ENCODE peak calls at places on chromosomes 5 and 9, in seven cellular contexts. H, P, D, K, Z, F and Q are unnamed samples.

GRCh38 chr5:172941067-172941516 is 18.1 kb upstream of the RPL26L1 start:
- DNase-seq in H (no peak), P (no peak), D (no peak), K (no peak), Z (no peak), F (no peak), Q (no peak)

GRCh38 chr5:104951829-104952228 is 1389.2 kb upstream of the NUDT12 start:
- DNase-seq in H (no peak), P (no peak), D (no peak), K (peak; percentile 77), Z (no peak), F (no peak), Q (no peak)

GRCh38 chr5:54415147-54415546 is 40.4 kb upstream of the HSPB3 start:
- DNase-seq in H (no peak), P (no peak), D (no peak), K (no peak), Z (no peak), F (peak; percentile 37), Q (no peak)

GRCh38 chr9:70159630-70160029 is 99.1 kb upstream of the SMC5 start:
- DNase-seq in H (no peak), P (no peak), D (no peak), K (no peak), Z (no peak), F (peak; percentile 15), Q (no peak)

GRCh38 chr5:60066502-60066901 is 173.0 kb upstream of the PDE4D start:
- DNase-seq in H (peak; percentile 1), P (no peak), D (no peak), K (no peak), Z (no peak), F (no peak), Q (no peak)

GRCh38 chr5:38650540-38651275 is 94.3 kb upstream of the LIFR start:
- DNase-seq in H (peak; percentile 32), P (no peak), D (peak; percentile 27), K (no peak), Z (no peak), F (peak; percentile 46), Q (no peak)

GRCh38 chr5:93107141-93107540 is 473.9 kb downstream of the NR2F1-AS1 start:
- DNase-seq in H (no peak), P (no peak), D (no peak), K (peak; percentile 41), Z (no peak), F (no peak), Q (no peak)

GRCh38 chr5:100634937-100635336 is 99.8 kb downstream of the FAM174A start:
- DNase-seq in H (no peak), P (no peak), D (no peak), K (no peak), Z (no peak), F (peak; percentile 43), Q (no peak)

GRCh38 chr5:67301285-67301904 is 104.8 kb upstream of the CD180 start:
- DNase-seq in H (peak; percentile 97), P (peak; percentile 55), D (peak; percentile 8), K (no peak), Z (peak; percentile 77), F (peak; percentile 91), Q (no peak)

GRCh38 chr5:77358566-77359205 is 133.4 kb downstream of the WDR41 start:
- DNase-seq in H (peak; percentile 46), P (no peak), D (no peak), K (no peak), Z (no peak), F (peak; percentile 37), Q (no peak)

GRCh38 chr5:1182633-1183423 is 18.6 kb upstream of the SLC6A19 start:
- DNase-seq in H (no peak), P (no peak), D (no peak), K (peak; percentile 13), Z (peak; percentile 83), F (no peak), Q (no peak)

GRCh38 chr9:27248702-27249101 is 48.2 kb downstream of the EQTN start:
- DNase-seq in H (no peak), P (no peak), D (no peak), K (no peak), Z (no peak), F (no peak), Q (no peak)

GRCh38 chr5:181176258-181176952 is 28.6 kb downstream of the TRIM7 start:
- DNase-seq in H (no peak), P (no peak), D (no peak), K (no peak), Z (no peak), F (no peak), Q (no peak)

GRCh38 chr5:3883014-3883413 is 287.4 kb downstream of the IRX1 start:
- DNase-seq in H (no peak), P (no peak), D (no peak), K (no peak), Z (no peak), F (no peak), Q (no peak)

GRCh38 chr5:122656107-122656506 is 118.8 kb upstream of the SNX2 start:
- DNase-seq in H (no peak), P (no peak), D (no peak), K (no peak), Z (no peak), F (no peak), Q (no peak)

GRCh38 chr9:83066771-83067170 is 3.8 kb upstream of the RASEF start:
- DNase-seq in H (no peak), P (no peak), D (no peak), K (no peak), Z (no peak), F (peak; percentile 86), Q (no peak)

GRCh38 chr5:14415516-14416074 is 166.0 kb upstream of the OTULINL start:
- DNase-seq in H (no peak), P (no peak), D (no peak), K (no peak), Z (no peak), F (no peak), Q (no peak)

GRCh38 chr5:79962580-79963222 is 28.4 kb downstream of the MTX3 start:
- DNase-seq in H (no peak), P (no peak), D (peak; percentile 7), K (no peak), Z (no peak), F (peak; percentile 49), Q (no peak)

GRCh38 chr5:179907570-179908324 is at the start of gene TBC1D9B:
- DNase-seq in H (peak; percentile 76), P (peak; percentile 67), D (peak; percentile 69), K (peak; percentile 70), Z (peak; percentile 73), F (peak; percentile 70), Q (peak; percentile 36)

GRCh38 chr5:57695179-57695578 is 212.6 kb upstream of the ACTBL2 start:
- DNase-seq in H (no peak), P (no peak), D (peak; percentile 23), K (no peak), Z (no peak), F (peak; percentile 51), Q (no peak)

GRCh38 chr5:100904259-100904822 is 1.3 kb upstream of the ST8SIA4 start:
- DNase-seq in H (no peak), P (peak; percentile 32), D (no peak), K (no peak), Z (peak; percentile 71), F (no peak), Q (no peak)

GRCh38 chr5:56415356-56415765 is 182.2 kb upstream of the ANKRD55 start:
- DNase-seq in H (peak; percentile 76), P (peak; percentile 64), D (peak; percentile 32), K (no peak), Z (peak; percentile 89), F (peak; percentile 61), Q (no peak)

GRCh38 chr9:101727621-101728524 is 10.6 kb downstream of the GRIN3A start:
- DNase-seq in H (peak; percentile 19), P (no peak), D (no peak), K (no peak), Z (peak; percentile 65), F (peak; percentile 44), Q (no peak)

DNA sequence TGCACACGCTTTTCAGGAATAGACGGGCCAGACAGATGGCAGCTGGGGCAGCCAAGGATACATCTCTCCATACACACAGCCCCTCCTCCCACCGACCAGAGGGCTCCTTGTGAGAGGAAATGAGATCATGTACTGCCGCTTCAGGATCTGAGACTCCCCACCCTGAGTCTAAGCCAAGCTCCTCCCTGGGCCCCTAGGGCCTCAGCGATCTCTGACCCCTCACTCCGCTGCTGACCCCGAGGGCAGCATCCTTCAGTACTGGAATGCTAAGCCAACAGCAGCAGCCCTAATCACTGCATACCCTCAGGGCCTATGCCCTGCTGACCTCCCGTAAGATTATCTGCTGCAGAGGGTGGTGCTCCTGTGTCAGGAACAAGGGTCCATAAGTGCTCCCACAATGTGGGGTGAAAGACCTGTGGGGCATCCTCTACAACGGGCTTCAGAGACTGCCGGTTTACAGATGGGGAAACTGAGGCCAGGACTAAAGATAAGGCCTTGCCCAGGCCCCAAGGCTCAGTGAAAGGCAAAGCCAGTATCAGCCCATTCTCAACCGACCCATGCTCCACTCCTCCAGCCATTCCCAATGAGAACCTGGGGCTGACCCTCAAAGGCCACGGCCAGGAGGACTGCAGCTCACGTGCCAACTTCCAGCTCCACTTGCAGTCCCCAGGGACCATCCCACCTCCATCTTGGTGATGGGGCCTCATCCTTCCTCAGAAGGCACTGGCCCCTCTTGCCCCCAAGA is 37.5 kb downstream of the BICD2 start:
- DNase-seq in H (peak; percentile 59), P (no peak), D (no peak), K (no peak), Z (peak; percentile 46), F (no peak), Q (no peak)
- H3K4me3 ChIP-seq in H (no peak overlapping the region), P (no peak overlapping the region), D (no peak overlapping the region), K (no peak overlapping the region), Z (no peak overlapping the region), F (no peak overlapping the region), Q (no peak overlapping the region)

GRCh38 chr5:127072861-127073846 is at the start of gene C5orf63:
- DNase-seq in H (peak; percentile 26), P (peak; percentile 63), D (peak; percentile 58), K (peak; percentile 77), Z (peak; percentile 86), F (peak; percentile 55), Q (peak; percentile 25)
- H3K4me3 ChIP-seq in H (peak within 1 kb of the TSS; percentile 56), P (peak within 1 kb of the TSS; percentile 67), D (peak within 1 kb of the TSS; percentile 82), K (peak within 1 kb of the TSS; percentile 85), Z (peak within 1 kb of the TSS; percentile 50), F (peak within 1 kb of the TSS; percentile 69), Q (peak within 1 kb of the TSS; percentile 54)

DNA sequence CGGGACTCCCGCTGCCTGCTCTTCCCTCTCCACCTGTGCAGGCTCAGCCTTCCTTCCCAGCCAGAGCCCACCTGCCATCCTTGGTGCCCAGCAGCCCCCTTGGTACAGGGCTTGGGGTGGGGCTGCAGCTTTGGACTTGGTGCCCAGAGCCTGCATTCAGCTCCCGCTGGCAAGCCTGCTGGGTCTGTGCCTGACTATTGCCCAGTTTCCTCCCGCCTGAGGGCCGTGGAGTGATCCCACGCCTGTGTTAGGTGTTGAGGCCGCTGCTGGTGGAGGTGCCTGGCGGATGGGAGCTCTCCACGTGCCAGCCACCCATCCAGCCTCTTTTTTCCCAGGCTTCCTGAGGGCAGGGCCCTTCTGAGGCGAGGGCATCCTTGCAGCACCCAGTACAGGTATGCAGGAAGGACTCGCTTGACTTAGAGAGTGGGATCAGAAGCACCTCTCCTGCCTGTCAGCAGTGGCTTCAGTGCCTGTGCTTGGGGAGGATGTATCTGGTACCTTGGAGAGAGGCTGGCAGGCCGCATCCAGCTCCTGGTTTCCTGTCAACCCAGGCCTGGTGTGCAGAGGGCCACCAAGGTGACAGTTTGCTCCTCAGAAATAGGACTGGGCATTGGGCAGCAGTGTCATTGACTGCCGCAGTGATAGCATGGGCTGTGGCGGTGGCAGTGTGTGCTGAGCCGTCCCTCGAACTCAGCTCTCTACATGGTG is 7.8 kb downstream of the RXRA start:
- DNase-seq in H (no peak), P (no peak), D (no peak), K (no peak), Z (no peak), F (no peak), Q (no peak)
- H3K4me3 ChIP-seq in H (no peak overlapping the region), P (no peak overlapping the region), D (no peak overlapping the region), K (no peak overlapping the region), Z (no peak overlapping the region), F (no peak overlapping the region), Q (no peak overlapping the region)

GRCh38 chr9:2818486-2819121 is 25.3 kb downstream of the PUM3 start:
- DNase-seq in H (peak; percentile 51), P (no peak), D (no peak), K (no peak), Z (no peak), F (no peak), Q (no peak)
- H3K4me3 ChIP-seq in H (no peak overlapping the region), P (no peak overlapping the region), D (no peak overlapping the region), K (no peak overlapping the region), Z (no peak overlapping the region), F (no peak overlapping the region), Q (no peak overlapping the region)